ENCODE peak calls at places on chromosomes 16 and 17, in nine cellular contexts. One of them, this sample, is unnamed.

GRCh38 chr17:39867891-39868553 is at the start of gene ZPBP2:
- DNase-seq in fibroblast of lung: no peak
- DNase-seq in effector memory CD4-positive, alpha-beta T cell: no peak
- DNase-seq in AG04450: no peak
- DNase-seq in A172: no peak
- DNase-seq in cardiac fibroblast: no peak
- DNase-seq in RPMI7951: no peak
- DNase-seq in SW 1271: no peak
- DNase-seq in NCI-H2081: no peak
- DNase-seq in this sample: no peak

GRCh38 chr17:50689956-50690886 is 17.5 kb downstream of the ANKRD40 start:
- DNase-seq in effector memory CD4-positive, alpha-beta T cell: no peak
- DNase-seq in SW 1271: no peak
- DNase-seq in RPMI7951: peak
- DNase-seq in AG04450: no peak
- DNase-seq in fibroblast of lung: peak
- DNase-seq in A172: no peak
- DNase-seq in NCI-H2081: peak
- DNase-seq in cardiac fibroblast: no peak
- DNase-seq in this sample: no peak

GRCh38 chr16:29777576-29778360 is at the start of gene ZG16:
- DNase-seq in AG04450: no peak
- DNase-seq in SW 1271: no peak
- DNase-seq in cardiac fibroblast: no peak
- DNase-seq in NCI-H2081: no peak
- DNase-seq in A172: no peak
- DNase-seq in effector memory CD4-positive, alpha-beta T cell: no peak
- DNase-seq in fibroblast of lung: no peak
- DNase-seq in RPMI7951: no peak
- DNase-seq in this sample: no peak

GRCh38 chr16:77035361-77035760 is 155.6 kb upstream of the MON1B start:
- DNase-seq in cardiac fibroblast: no peak
- DNase-seq in fibroblast of lung: no peak
- DNase-seq in AG04450: no peak
- DNase-seq in A172: no peak
- DNase-seq in SW 1271: no peak
- DNase-seq in effector memory CD4-positive, alpha-beta T cell: no peak
- DNase-seq in NCI-H2081: no peak
- DNase-seq in RPMI7951: no peak
- DNase-seq in this sample: no peak

GRCh38 chr17:6701719-6702118 is 11.4 kb downstream of the SLC13A5 start:
- DNase-seq in A172: peak
- DNase-seq in AG04450: no peak
- DNase-seq in NCI-H2081: no peak
- DNase-seq in cardiac fibroblast: peak
- DNase-seq in effector memory CD4-positive, alpha-beta T cell: no peak
- DNase-seq in fibroblast of lung: no peak
- DNase-seq in SW 1271: peak
- DNase-seq in RPMI7951: no peak
- DNase-seq in this sample: no peak

GRCh38 chr17:61815863-61816523 is 47.3 kb downstream of the BRIP1 start:
- DNase-seq in fibroblast of lung: no peak
- DNase-seq in SW 1271: no peak
- DNase-seq in RPMI7951: no peak
- DNase-seq in cardiac fibroblast: no peak
- DNase-seq in effector memory CD4-positive, alpha-beta T cell: no peak
- DNase-seq in A172: no peak
- DNase-seq in AG04450: no peak
- DNase-seq in NCI-H2081: peak
- DNase-seq in this sample: no peak

GRCh38 chr17:49766918-49767530 is 3.1 kb upstream of the FAM117A start:
- DNase-seq in RPMI7951: no peak
- DNase-seq in AG04450: no peak
- DNase-seq in NCI-H2081: no peak
- DNase-seq in SW 1271: no peak
- DNase-seq in cardiac fibroblast: no peak
- DNase-seq in effector memory CD4-positive, alpha-beta T cell: no peak
- DNase-seq in A172: no peak
- DNase-seq in fibroblast of lung: no peak
- DNase-seq in this sample: no peak

GRCh38 chr17:38745545-38745944 is 2.6 kb downstream of the PCGF2 start:
- DNase-seq in AG04450: no peak
- DNase-seq in A172: no peak
- DNase-seq in cardiac fibroblast: no peak
- DNase-seq in NCI-H2081: peak
- DNase-seq in fibroblast of lung: no peak
- DNase-seq in effector memory CD4-positive, alpha-beta T cell: no peak
- DNase-seq in RPMI7951: no peak
- DNase-seq in SW 1271: no peak
- DNase-seq in this sample: no peak

GRCh38 chr17:76740329-76741118 is 2.6 kb downstream of the MFSD11 start:
- DNase-seq in cardiac fibroblast: peak
- DNase-seq in A172: no peak
- DNase-seq in fibroblast of lung: no peak
- DNase-seq in AG04450: no peak
- DNase-seq in NCI-H2081: peak
- DNase-seq in RPMI7951: no peak
- DNase-seq in effector memory CD4-positive, alpha-beta T cell: no peak
- DNase-seq in SW 1271: no peak
- DNase-seq in this sample: no peak

GRCh38 chr17:50151937-50152547 is 1.6 kb upstream of the PPP1R9B start:
- DNase-seq in fibroblast of lung: peak
- DNase-seq in SW 1271: peak
- DNase-seq in RPMI7951: peak
- DNase-seq in cardiac fibroblast: peak
- DNase-seq in A172: peak
- DNase-seq in effector memory CD4-positive, alpha-beta T cell: no peak
- DNase-seq in NCI-H2081: peak
- DNase-seq in AG04450: no peak
- DNase-seq in this sample: peak

GRCh38 chr17:82385559-82386255 is 14.1 kb downstream of the UTS2R start:
- DNase-seq in NCI-H2081: no peak
- DNase-seq in effector memory CD4-positive, alpha-beta T cell: no peak
- DNase-seq in AG04450: no peak
- DNase-seq in SW 1271: no peak
- DNase-seq in fibroblast of lung: no peak
- DNase-seq in cardiac fibroblast: no peak
- DNase-seq in A172: no peak
- DNase-seq in RPMI7951: no peak
- DNase-seq in this sample: no peak

GRCh38 chr17:54899721-54900456 is 763 bp upstream of the TOM1L1 start:
- DNase-seq in NCI-H2081: peak
- DNase-seq in RPMI7951: peak
- DNase-seq in SW 1271: no peak
- DNase-seq in effector memory CD4-positive, alpha-beta T cell: no peak
- DNase-seq in cardiac fibroblast: no peak
- DNase-seq in fibroblast of lung: no peak
- DNase-seq in A172: no peak
- DNase-seq in AG04450: no peak
- DNase-seq in this sample: no peak

GRCh38 chr17:43669971-43670644 is 8.4 kb upstream of the MEOX1 start:
- DNase-seq in cardiac fibroblast: no peak
- DNase-seq in NCI-H2081: peak
- DNase-seq in SW 1271: no peak
- DNase-seq in AG04450: no peak
- DNase-seq in fibroblast of lung: peak
- DNase-seq in RPMI7951: no peak
- DNase-seq in effector memory CD4-positive, alpha-beta T cell: no peak
- DNase-seq in A172: peak
- DNase-seq in this sample: no peak

GRCh38 chr16:89860747-89861304 is 12.6 kb upstream of the TCF25 start:
- DNase-seq in A172: peak
- DNase-seq in AG04450: no peak
- DNase-seq in NCI-H2081: peak
- DNase-seq in effector memory CD4-positive, alpha-beta T cell: peak
- DNase-seq in fibroblast of lung: peak
- DNase-seq in cardiac fibroblast: peak
- DNase-seq in RPMI7951: peak
- DNase-seq in SW 1271: peak
- DNase-seq in this sample: peak

GRCh38 chr17:79160980-79161621 is 86.5 kb downstream of the ENGASE start:
- DNase-seq in A172: peak
- DNase-seq in effector memory CD4-positive, alpha-beta T cell: no peak
- DNase-seq in RPMI7951: peak
- DNase-seq in SW 1271: no peak
- DNase-seq in fibroblast of lung: no peak
- DNase-seq in NCI-H2081: peak
- DNase-seq in cardiac fibroblast: peak
- DNase-seq in AG04450: no peak
- DNase-seq in this sample: no peak

GRCh38 chr16:920722-921121 is 50.1 kb downstream of the LMF1 start:
- DNase-seq in RPMI7951: no peak
- DNase-seq in effector memory CD4-positive, alpha-beta T cell: no peak
- DNase-seq in NCI-H2081: no peak
- DNase-seq in AG04450: no peak
- DNase-seq in A172: no peak
- DNase-seq in SW 1271: no peak
- DNase-seq in fibroblast of lung: no peak
- DNase-seq in cardiac fibroblast: peak
- DNase-seq in this sample: no peak

GRCh38 chr17:77404812-77405581 is 264.2 kb downstream of the SEC14L1 start:
- DNase-seq in effector memory CD4-positive, alpha-beta T cell: peak
- DNase-seq in RPMI7951: peak
- DNase-seq in SW 1271: peak
- DNase-seq in AG04450: no peak
- DNase-seq in NCI-H2081: no peak
- DNase-seq in cardiac fibroblast: peak
- DNase-seq in fibroblast of lung: peak
- DNase-seq in A172: peak
- DNase-seq in this sample: peak

GRCh38 chr17:41226051-41226450 is 397 bp upstream of the KRTAP9-2 start:
- DNase-seq in A172: no peak
- DNase-seq in effector memory CD4-positive, alpha-beta T cell: no peak
- DNase-seq in AG04450: no peak
- DNase-seq in cardiac fibroblast: no peak
- DNase-seq in RPMI7951: peak
- DNase-seq in fibroblast of lung: no peak
- DNase-seq in NCI-H2081: no peak
- DNase-seq in SW 1271: no peak
- DNase-seq in this sample: no peak

GRCh38 chr16:56715128-56715527 is 14.8 kb upstream of the NUP93 start:
- DNase-seq in NCI-H2081: no peak
- DNase-seq in cardiac fibroblast: no peak
- DNase-seq in AG04450: no peak
- DNase-seq in RPMI7951: peak
- DNase-seq in effector memory CD4-positive, alpha-beta T cell: no peak
- DNase-seq in A172: no peak
- DNase-seq in SW 1271: no peak
- DNase-seq in fibroblast of lung: no peak
- DNase-seq in this sample: no peak

GRCh38 chr17:59466943-59467801 is 98.2 kb upstream of the DHX40 start:
- DNase-seq in effector memory CD4-positive, alpha-beta T cell: no peak
- DNase-seq in AG04450: no peak
- DNase-seq in fibroblast of lung: no peak
- DNase-seq in RPMI7951: no peak
- DNase-seq in SW 1271: no peak
- DNase-seq in cardiac fibroblast: no peak
- DNase-seq in NCI-H2081: peak
- DNase-seq in A172: no peak
- DNase-seq in this sample: no peak

GRCh38 chr16:69084301-69084700 is 21.2 kb upstream of the HAS3 start:
- DNase-seq in SW 1271: no peak
- DNase-seq in cardiac fibroblast: peak
- DNase-seq in NCI-H2081: no peak
- DNase-seq in effector memory CD4-positive, alpha-beta T cell: no peak
- DNase-seq in A172: no peak
- DNase-seq in RPMI7951: no peak
- DNase-seq in AG04450: no peak
- DNase-seq in fibroblast of lung: peak
- DNase-seq in this sample: no peak